ENCODE peak calls at places on chromosome 1, in ten cellular contexts. K is mucosa of descending colon; E is OCI-LY7; W is kidney epithelial cell; P is psoas muscle; H is uterus; Z is A549; R is breast epithelium; Q is esophagus muscularis mucosa; I is CD8-positive, alpha-beta T cell. C is an unnamed sample.

GRCh38 chr1:117678246-117678977 is 72.6 kb downstream of the TENT5C start:
- DNase-seq in K (peak), E (no peak), W (no peak), P (no peak), H (no peak), Z (no peak), R (no peak), Q (no peak), I (no peak), C (no peak)

GRCh38 chr1:9651565-9652378 is at the start of gene PIK3CD:
- DNase-seq in K (no peak), E (peak), W (no peak), P (peak), H (no peak), Z (peak), R (no peak), Q (no peak), I (peak), C (peak)

GRCh38 chr1:220926146-220926545 is 46.9 kb downstream of the HLX start:
- DNase-seq in K (no peak), E (no peak), W (no peak), P (peak), H (no peak), Z (no peak), R (no peak), Q (peak), I (no peak), C (no peak)

GRCh38 chr1:97451422-97451821 is 469.4 kb downstream of the DPYD start:
- DNase-seq in K (no peak), E (no peak), W (no peak), P (no peak), H (no peak), Z (no peak), R (no peak), Q (no peak), I (no peak), C (peak)

GRCh38 chr1:53498555-53499142 is 39.5 kb downstream of the DMRTB1 start:
- DNase-seq in K (no peak), E (no peak), W (no peak), P (peak), H (no peak), Z (no peak), R (no peak), Q (no peak), I (no peak), C (no peak)

GRCh38 chr1:26175346-26175745 is 1.9 kb upstream of the CNKSR1 start:
- DNase-seq in K (no peak), E (no peak), W (no peak), P (no peak), H (no peak), Z (no peak), R (no peak), Q (no peak), I (no peak), C (no peak)

GRCh38 chr1:198747127-198747526 is 108.3 kb downstream of the PTPRC start:
- DNase-seq in K (no peak), E (no peak), W (no peak), P (no peak), H (no peak), Z (no peak), R (no peak), Q (no peak), I (no peak), C (no peak)

GRCh38 chr1:162905174-162905573 is 44.2 kb upstream of the CCDC190 start:
- DNase-seq in K (no peak), E (no peak), W (no peak), P (no peak), H (no peak), Z (no peak), R (no peak), Q (no peak), I (no peak), C (no peak)

GRCh38 chr1:234553241-234554156 is 56.5 kb downstream of the IRF2BP2 start:
- DNase-seq in K (no peak), E (no peak), W (peak), P (no peak), H (peak), Z (no peak), R (peak), Q (no peak), I (no peak), C (no peak)

GRCh38 chr1:116569776-116570357 is 959 bp downstream of the CD58 start:
- DNase-seq in K (peak), E (no peak), W (no peak), P (peak), H (peak), Z (peak), R (no peak), Q (peak), I (peak), C (peak)

DNA sequence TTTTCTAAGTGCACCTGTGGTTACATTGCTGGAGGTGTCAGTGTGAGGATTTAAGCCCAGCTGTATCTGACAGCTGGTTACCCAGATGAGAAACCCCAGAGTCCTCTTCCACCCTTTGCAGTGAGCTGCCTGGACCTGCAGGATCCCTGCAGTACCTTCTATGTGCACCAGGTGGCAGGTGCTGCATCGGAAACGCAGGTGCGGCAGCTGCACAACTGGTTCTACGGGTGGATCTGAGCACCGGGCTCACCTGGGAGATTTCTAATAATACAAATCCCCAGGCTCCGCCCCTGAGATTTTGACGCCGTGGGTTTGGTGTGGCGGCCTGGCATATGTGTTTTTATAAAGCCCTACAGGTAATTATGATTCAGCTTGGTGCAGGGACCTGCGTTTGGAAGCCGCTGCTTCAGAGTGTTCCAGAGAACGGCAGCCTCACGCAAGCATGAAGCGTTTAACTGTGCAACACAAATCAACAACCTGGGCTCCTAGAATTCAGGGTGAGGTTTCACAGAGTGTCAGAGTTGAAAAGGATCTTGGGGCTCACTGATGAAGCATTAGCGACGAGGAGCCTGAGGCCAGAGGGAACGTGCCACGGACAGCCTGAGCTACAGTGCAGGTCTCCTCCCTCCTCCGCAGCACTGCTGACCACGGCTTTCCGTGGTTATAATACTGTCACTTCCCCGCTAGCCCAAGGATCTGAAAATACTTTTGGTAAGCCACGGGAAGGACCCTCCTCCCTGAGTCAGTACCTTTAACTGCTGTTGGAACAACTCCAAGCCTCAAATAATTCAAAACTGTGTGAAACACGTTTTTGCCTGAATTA is 96.7 kb upstream of the TRABD2B start:
- DNase-seq in K (peak), E (peak), W (no peak), P (no peak), H (no peak), Z (peak), R (peak), Q (peak), I (peak), C (peak)
- H3K4me3 ChIP-seq in K (no peak), E (no peak), W (no peak), P (no peak), H (no peak), Z (peak), R (peak), Q (no peak), I (peak), C (no peak)

GRCh38 chr1:13465515-13465914 is 48.3 kb downstream of the LRRC38 start:
- DNase-seq in K (no peak), E (no peak), W (no peak), P (no peak), H (no peak), Z (no peak), R (no peak), Q (no peak), I (no peak), C (no peak)

GRCh38 chr1:13469343-13469742 is 44.5 kb downstream of the LRRC38 start:
- DNase-seq in K (peak), E (peak), W (no peak), P (peak), H (no peak), Z (peak), R (no peak), Q (no peak), I (no peak), C (peak)
- TF ChIP-seq CTCF in K (no peak), E (peak), W (peak), P (peak), H (no peak), Z (no peak), R (no peak), Q (no peak), I (no peak), C (no peak)

GRCh38 chr1:169890761-169891538 is 2.7 kb downstream of the SCYL3 start:
- DNase-seq in K (peak), E (peak), W (no peak), P (no peak), H (no peak), Z (peak), R (no peak), Q (no peak), I (peak), C (peak)
- H3K4me3 ChIP-seq in K (no peak), E (peak), W (no peak), P (no peak), H (no peak), Z (peak), R (peak), Q (no peak), I (peak), C (peak)

GRCh38 chr1:168623003-168623828 is 46.8 kb downstream of the XCL1 start:
- DNase-seq in K (no peak), E (no peak), W (no peak), P (peak), H (no peak), Z (peak), R (no peak), Q (no peak), I (no peak), C (peak)
- TF ChIP-seq CTCF in K (no peak), E (no peak), W (no peak), P (peak), H (no peak), Z (peak), R (no peak), Q (no peak), I (no peak), C (no peak)

GRCh38 chr1:156947127-156947526 is 26.7 kb downstream of the LRRC71 start:
- DNase-seq in K (no peak), E (no peak), W (no peak), P (no peak), H (no peak), Z (no peak), R (no peak), Q (no peak), I (no peak), C (no peak)

GRCh38 chr1:156945881-156946661 is 25.6 kb downstream of the LRRC71 start:
- DNase-seq in K (peak), E (no peak), W (no peak), P (peak), H (no peak), Z (no peak), R (no peak), Q (no peak), I (no peak), C (peak)

GRCh38 chr1:156949127-156949526 is 28.7 kb downstream of the LRRC71 start:
- DNase-seq in K (no peak), E (no peak), W (no peak), P (peak), H (no peak), Z (no peak), R (no peak), Q (no peak), I (no peak), C (no peak)

GRCh38 chr1:156947818-156948525 is 27.5 kb downstream of the LRRC71 start:
- DNase-seq in K (no peak), E (no peak), W (no peak), P (peak), H (no peak), Z (no peak), R (no peak), Q (no peak), I (no peak), C (no peak)

GRCh38 chr1:156948708-156949107 is 28.3 kb downstream of the LRRC71 start:
- DNase-seq in K (no peak), E (no peak), W (no peak), P (no peak), H (no peak), Z (peak), R (no peak), Q (no peak), I (no peak), C (no peak)
- H3K4me3 ChIP-seq in K (no peak), E (no peak), W (no peak), P (no peak), H (no peak), Z (no peak), R (no peak), Q (no peak), I (no peak), C (no peak)

GRCh38 chr1:236311040-236311439 is 29.3 kb upstream of the ERO1B start:
- DNase-seq in K (no peak), E (peak), W (no peak), P (no peak), H (no peak), Z (peak), R (no peak), Q (no peak), I (no peak), C (no peak)
- TF ChIP-seq CTCF in K (no peak), E (peak), W (no peak), P (no peak), H (no peak), Z (no peak), R (no peak), Q (no peak), I (no peak), C (no peak)

DNA sequence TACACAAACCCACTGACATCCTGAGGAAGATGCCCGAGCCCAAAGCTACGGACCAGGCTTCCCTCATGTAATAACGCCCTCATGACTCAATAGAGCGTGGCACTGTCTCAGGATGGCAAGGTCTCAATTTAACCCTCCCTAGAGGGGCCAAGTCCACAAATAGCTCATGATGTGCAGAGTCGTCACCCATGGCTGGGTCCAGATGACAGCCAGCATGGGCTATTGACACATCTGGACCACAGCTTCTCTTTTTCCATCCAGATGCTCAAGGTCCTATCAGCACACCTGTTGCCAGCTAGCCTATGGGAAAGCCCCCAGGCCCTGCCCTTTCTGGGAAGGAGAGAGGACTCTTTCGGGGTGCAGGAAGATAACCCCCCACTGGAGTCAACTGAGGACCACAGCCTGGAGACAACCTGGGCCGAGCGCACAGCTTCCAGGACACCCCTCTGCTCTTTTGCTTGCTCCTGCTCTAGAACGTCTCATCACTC is 2.8 kb downstream of the LAPTM5 start:
- DNase-seq in K (no peak), E (peak), W (no peak), P (no peak), H (no peak), Z (no peak), R (no peak), Q (no peak), I (no peak), C (no peak)
- H3K4me3 ChIP-seq in K (no peak), E (peak), W (no peak), P (no peak), H (no peak), Z (no peak), R (peak), Q (no peak), I (peak), C (no peak)

GRCh38 chr1:171740987-171741871 is 636 bp downstream of the VAMP4 start:
- DNase-seq in K (peak), E (peak), W (no peak), P (peak), H (peak), Z (peak), R (no peak), Q (peak), I (peak), C (peak)
- TF ChIP-seq CTCF in K (no peak), E (peak), W (no peak), P (no peak), H (no peak), Z (no peak), R (no peak), Q (peak), I (peak), C (no peak)